ENCODE peak calls at places on chromosome 12, in five cellular contexts. One of them, this sample, is unnamed.

GRCh38 chr12:52020539-52021336 is 14.0 kb downstream of the TAMALIN start:
- DNase-seq in lower lobe of right lung: no peak
- DNase-seq in MM.1S: peak; percentile 27
- DNase-seq in stimulated activated CD8-positive, alpha-beta memory T cell treated with anti-CD3 and anti-CD28 coated beads, Interleukin-4, amount 100 ng/mL, for 1 hour: no peak
- DNase-seq in amniotic stem cell: no peak
- DNase-seq in this sample: no peak

GRCh38 chr12:76249501-76249900 is 98.7 kb downstream of the BBS10 start:
- DNase-seq in lower lobe of right lung: no peak
- DNase-seq in MM.1S: no peak
- DNase-seq in amniotic stem cell: no peak
- DNase-seq in stimulated activated CD8-positive, alpha-beta memory T cell treated with anti-CD3 and anti-CD28 coated beads, Interleukin-4, amount 100 ng/mL, for 1 hour: no peak
- DNase-seq in this sample: no peak

GRCh38 chr12:3071107-3071506 is 6.1 kb upstream of the TSPAN9 start:
- DNase-seq in lower lobe of right lung: no peak
- DNase-seq in MM.1S: no peak
- DNase-seq in amniotic stem cell: no peak
- DNase-seq in stimulated activated CD8-positive, alpha-beta memory T cell treated with anti-CD3 and anti-CD28 coated beads, Interleukin-4, amount 100 ng/mL, for 1 hour: no peak
- DNase-seq in this sample: no peak

GRCh38 chr12:95218164-95218851 is 701 bp downstream of the VEZT start:
- DNase-seq in MM.1S: peak; percentile 57
- DNase-seq in stimulated activated CD8-positive, alpha-beta memory T cell treated with anti-CD3 and anti-CD28 coated beads, Interleukin-4, amount 100 ng/mL, for 1 hour: peak; percentile 8
- DNase-seq in amniotic stem cell: peak; percentile 42
- DNase-seq in lower lobe of right lung: no peak
- DNase-seq in this sample: no peak

GRCh38 chr12:119804011-119804641 is 73.0 kb downstream of the CIT start:
- DNase-seq in MM.1S: no peak
- DNase-seq in lower lobe of right lung: peak; percentile 55
- DNase-seq in stimulated activated CD8-positive, alpha-beta memory T cell treated with anti-CD3 and anti-CD28 coated beads, Interleukin-4, amount 100 ng/mL, for 1 hour: no peak
- DNase-seq in amniotic stem cell: peak; percentile 26
- DNase-seq in this sample: no peak

GRCh38 chr12:52274521-52274920 is at the start of gene KRT86:
- DNase-seq in amniotic stem cell: no peak
- DNase-seq in lower lobe of right lung: no peak
- DNase-seq in stimulated activated CD8-positive, alpha-beta memory T cell treated with anti-CD3 and anti-CD28 coated beads, Interleukin-4, amount 100 ng/mL, for 1 hour: no peak
- DNase-seq in MM.1S: no peak
- DNase-seq in this sample: no peak

GRCh38 chr12:53481957-53482586 is 17.2 kb downstream of the MAP3K12 start:
- DNase-seq in MM.1S: peak; percentile 48
- DNase-seq in lower lobe of right lung: no peak
- DNase-seq in amniotic stem cell: no peak
- DNase-seq in stimulated activated CD8-positive, alpha-beta memory T cell treated with anti-CD3 and anti-CD28 coated beads, Interleukin-4, amount 100 ng/mL, for 1 hour: no peak
- DNase-seq in this sample: peak; percentile 54

GRCh38 chr12:79407671-79408622 is 282.8 kb downstream of the PAWR start:
- DNase-seq in stimulated activated CD8-positive, alpha-beta memory T cell treated with anti-CD3 and anti-CD28 coated beads, Interleukin-4, amount 100 ng/mL, for 1 hour: no peak
- DNase-seq in MM.1S: peak; percentile 60
- DNase-seq in amniotic stem cell: peak; percentile 77
- DNase-seq in lower lobe of right lung: no peak
- DNase-seq in this sample: no peak

GRCh38 chr12:102548543-102548942 is 68.2 kb upstream of the IGF1 start:
- DNase-seq in MM.1S: no peak
- DNase-seq in amniotic stem cell: no peak
- DNase-seq in stimulated activated CD8-positive, alpha-beta memory T cell treated with anti-CD3 and anti-CD28 coated beads, Interleukin-4, amount 100 ng/mL, for 1 hour: no peak
- DNase-seq in lower lobe of right lung: no peak
- DNase-seq in this sample: no peak

GRCh38 chr12:107521826-107522355 is 163.7 kb upstream of the PWP1 start:
- DNase-seq in lower lobe of right lung: no peak
- DNase-seq in amniotic stem cell: no peak
- DNase-seq in stimulated activated CD8-positive, alpha-beta memory T cell treated with anti-CD3 and anti-CD28 coated beads, Interleukin-4, amount 100 ng/mL, for 1 hour: no peak
- DNase-seq in MM.1S: no peak
- DNase-seq in this sample: no peak

GRCh38 chr12:33427071-33427470 is 12.5 kb downstream of the SYT10 start:
- DNase-seq in stimulated activated CD8-positive, alpha-beta memory T cell treated with anti-CD3 and anti-CD28 coated beads, Interleukin-4, amount 100 ng/mL, for 1 hour: no peak
- DNase-seq in lower lobe of right lung: no peak
- DNase-seq in MM.1S: peak; percentile 59
- DNase-seq in amniotic stem cell: no peak
- DNase-seq in this sample: no peak

GRCh38 chr12:54689034-54689372 is 40.8 kb upstream of the DCD start:
- DNase-seq in MM.1S: no peak
- DNase-seq in stimulated activated CD8-positive, alpha-beta memory T cell treated with anti-CD3 and anti-CD28 coated beads, Interleukin-4, amount 100 ng/mL, for 1 hour: no peak
- DNase-seq in amniotic stem cell: no peak
- DNase-seq in lower lobe of right lung: no peak
- DNase-seq in this sample: no peak

GRCh38 chr12:127270193-127270592 is 996.8 kb upstream of the TMEM132C start:
- DNase-seq in MM.1S: no peak
- DNase-seq in stimulated activated CD8-positive, alpha-beta memory T cell treated with anti-CD3 and anti-CD28 coated beads, Interleukin-4, amount 100 ng/mL, for 1 hour: no peak
- DNase-seq in amniotic stem cell: no peak
- DNase-seq in lower lobe of right lung: no peak
- DNase-seq in this sample: no peak

GRCh38 chr12:11701398-11701797 is 51.9 kb downstream of the ETV6 start:
- DNase-seq in MM.1S: no peak
- DNase-seq in stimulated activated CD8-positive, alpha-beta memory T cell treated with anti-CD3 and anti-CD28 coated beads, Interleukin-4, amount 100 ng/mL, for 1 hour: no peak
- DNase-seq in amniotic stem cell: no peak
- DNase-seq in lower lobe of right lung: no peak
- DNase-seq in this sample: no peak

GRCh38 chr12:109767456-109767855 is 53.8 kb downstream of the FAM222A start:
- DNase-seq in lower lobe of right lung: no peak
- DNase-seq in amniotic stem cell: no peak
- DNase-seq in MM.1S: no peak
- DNase-seq in stimulated activated CD8-positive, alpha-beta memory T cell treated with anti-CD3 and anti-CD28 coated beads, Interleukin-4, amount 100 ng/mL, for 1 hour: no peak
- DNase-seq in this sample: peak; percentile 3

GRCh38 chr12:122887817-122888212 is 8.1 kb downstream of the VPS37B start:
- DNase-seq in stimulated activated CD8-positive, alpha-beta memory T cell treated with anti-CD3 and anti-CD28 coated beads, Interleukin-4, amount 100 ng/mL, for 1 hour: no peak
- DNase-seq in MM.1S: no peak
- DNase-seq in lower lobe of right lung: no peak
- DNase-seq in amniotic stem cell: no peak
- DNase-seq in this sample: no peak

GRCh38 chr12:95037906-95038305 is 34.4 kb upstream of the NDUFA12 start:
- DNase-seq in stimulated activated CD8-positive, alpha-beta memory T cell treated with anti-CD3 and anti-CD28 coated beads, Interleukin-4, amount 100 ng/mL, for 1 hour: no peak
- DNase-seq in lower lobe of right lung: no peak
- DNase-seq in MM.1S: no peak
- DNase-seq in amniotic stem cell: no peak
- DNase-seq in this sample: no peak

GRCh38 chr12:121755591-121755990 is 37.9 kb downstream of the RHOF start:
- DNase-seq in stimulated activated CD8-positive, alpha-beta memory T cell treated with anti-CD3 and anti-CD28 coated beads, Interleukin-4, amount 100 ng/mL, for 1 hour: no peak
- DNase-seq in lower lobe of right lung: no peak
- DNase-seq in amniotic stem cell: no peak
- DNase-seq in MM.1S: no peak
- DNase-seq in this sample: no peak

GRCh38 chr12:124538194-124539082 is 29.0 kb downstream of the NCOR2 start:
- DNase-seq in amniotic stem cell: no peak
- DNase-seq in MM.1S: no peak
- DNase-seq in lower lobe of right lung: no peak
- DNase-seq in stimulated activated CD8-positive, alpha-beta memory T cell treated with anti-CD3 and anti-CD28 coated beads, Interleukin-4, amount 100 ng/mL, for 1 hour: no peak
- DNase-seq in this sample: no peak

GRCh38 chr12:6312529-6313325 is 2.2 kb downstream of the PLEKHG6 start:
- DNase-seq in amniotic stem cell: no peak
- DNase-seq in stimulated activated CD8-positive, alpha-beta memory T cell treated with anti-CD3 and anti-CD28 coated beads, Interleukin-4, amount 100 ng/mL, for 1 hour: no peak
- DNase-seq in MM.1S: peak; percentile 29
- DNase-seq in lower lobe of right lung: peak; percentile 79
- DNase-seq in this sample: no peak

GRCh38 chr12:68007023-68007422 is 17.8 kb downstream of the IFNG-AS1 start:
- DNase-seq in lower lobe of right lung: no peak
- DNase-seq in stimulated activated CD8-positive, alpha-beta memory T cell treated with anti-CD3 and anti-CD28 coated beads, Interleukin-4, amount 100 ng/mL, for 1 hour: no peak
- DNase-seq in MM.1S: no peak
- DNase-seq in amniotic stem cell: no peak
- DNase-seq in this sample: no peak

GRCh38 chr12:52007158-52007921 is 594 bp downstream of the TAMALIN start:
- DNase-seq in stimulated activated CD8-positive, alpha-beta memory T cell treated with anti-CD3 and anti-CD28 coated beads, Interleukin-4, amount 100 ng/mL, for 1 hour: peak; percentile 24
- DNase-seq in amniotic stem cell: no peak
- DNase-seq in MM.1S: no peak
- DNase-seq in lower lobe of right lung: peak; percentile 70
- DNase-seq in this sample: no peak

GRCh38 chr12:13005649-13006048 is 5.6 kb upstream of the HEBP1 start:
- DNase-seq in MM.1S: no peak
- DNase-seq in amniotic stem cell: no peak
- DNase-seq in stimulated activated CD8-positive, alpha-beta memory T cell treated with anti-CD3 and anti-CD28 coated beads, Interleukin-4, amount 100 ng/mL, for 1 hour: no peak
- DNase-seq in lower lobe of right lung: no peak
- DNase-seq in this sample: no peak

GRCh38 chr12:24012528-24012927 is 63.1 kb upstream of the SOX5 start:
- DNase-seq in lower lobe of right lung: no peak
- DNase-seq in amniotic stem cell: no peak
- DNase-seq in MM.1S: no peak
- DNase-seq in stimulated activated CD8-positive, alpha-beta memory T cell treated with anti-CD3 and anti-CD28 coated beads, Interleukin-4, amount 100 ng/mL, for 1 hour: no peak
- DNase-seq in this sample: no peak

GRCh38 chr12:82596484-82596883 is 90.2 kb upstream of the TMTC2 start:
- DNase-seq in MM.1S: no peak
- DNase-seq in amniotic stem cell: no peak
- DNase-seq in lower lobe of right lung: no peak
- DNase-seq in stimulated activated CD8-positive, alpha-beta memory T cell treated with anti-CD3 and anti-CD28 coated beads, Interleukin-4, amount 100 ng/mL, for 1 hour: no peak
- DNase-seq in this sample: no peak

GRCh38 chr12:25051583-25052190 is 102.8 kb upstream of the BCAT1 start:
- DNase-seq in stimulated activated CD8-positive, alpha-beta memory T cell treated with anti-CD3 and anti-CD28 coated beads, Interleukin-4, amount 100 ng/mL, for 1 hour: peak; percentile 8
- DNase-seq in amniotic stem cell: no peak
- DNase-seq in MM.1S: peak; percentile 63
- DNase-seq in lower lobe of right lung: peak; percentile 47
- DNase-seq in this sample: no peak

GRCh38 chr12:21813125-21813524 is 38.6 kb upstream of the KCNJ8 start:
- DNase-seq in amniotic stem cell: no peak
- DNase-seq in MM.1S: no peak
- DNase-seq in lower lobe of right lung: no peak
- DNase-seq in stimulated activated CD8-positive, alpha-beta memory T cell treated with anti-CD3 and anti-CD28 coated beads, Interleukin-4, amount 100 ng/mL, for 1 hour: no peak
- DNase-seq in this sample: no peak

GRCh38 chr12:116432321-116432750 is 126.8 kb upstream of the MAP1LC3B2 start:
- DNase-seq in stimulated activated CD8-positive, alpha-beta memory T cell treated with anti-CD3 and anti-CD28 coated beads, Interleukin-4, amount 100 ng/mL, for 1 hour: no peak
- DNase-seq in amniotic stem cell: no peak
- DNase-seq in MM.1S: no peak
- DNase-seq in lower lobe of right lung: no peak
- DNase-seq in this sample: no peak

GRCh38 chr12:122519418-122519817 is 7.3 kb downstream of the RSRC2 start:
- DNase-seq in stimulated activated CD8-positive, alpha-beta memory T cell treated with anti-CD3 and anti-CD28 coated beads, Interleukin-4, amount 100 ng/mL, for 1 hour: no peak
- DNase-seq in lower lobe of right lung: no peak
- DNase-seq in amniotic stem cell: no peak
- DNase-seq in MM.1S: no peak
- DNase-seq in this sample: no peak

GRCh38 chr12:129776977-129777667 is 126.7 kb downstream of the TMEM132D start:
- DNase-seq in lower lobe of right lung: no peak
- DNase-seq in MM.1S: no peak
- DNase-seq in amniotic stem cell: no peak
- DNase-seq in stimulated activated CD8-positive, alpha-beta memory T cell treated with anti-CD3 and anti-CD28 coated beads, Interleukin-4, amount 100 ng/mL, for 1 hour: no peak
- DNase-seq in this sample: no peak

GRCh38 chr12:29429999-29430698 is 49.2 kb upstream of the ERGIC2 start:
- DNase-seq in stimulated activated CD8-positive, alpha-beta memory T cell treated with anti-CD3 and anti-CD28 coated beads, Interleukin-4, amount 100 ng/mL, for 1 hour: no peak
- DNase-seq in MM.1S: no peak
- DNase-seq in lower lobe of right lung: peak; percentile 39
- DNase-seq in amniotic stem cell: no peak
- DNase-seq in this sample: no peak

GRCh38 chr12:124433147-124433874 is 134.1 kb downstream of the NCOR2 start:
- DNase-seq in lower lobe of right lung: no peak
- DNase-seq in MM.1S: no peak
- DNase-seq in amniotic stem cell: no peak
- DNase-seq in stimulated activated CD8-positive, alpha-beta memory T cell treated with anti-CD3 and anti-CD28 coated beads, Interleukin-4, amount 100 ng/mL, for 1 hour: no peak
- DNase-seq in this sample: no peak

GRCh38 chr12:76674669-76675315 is 89.1 kb upstream of the ZDHHC17 start:
- DNase-seq in lower lobe of right lung: no peak
- DNase-seq in MM.1S: no peak
- DNase-seq in amniotic stem cell: no peak
- DNase-seq in stimulated activated CD8-positive, alpha-beta memory T cell treated with anti-CD3 and anti-CD28 coated beads, Interleukin-4, amount 100 ng/mL, for 1 hour: no peak
- DNase-seq in this sample: no peak

GRCh38 chr12:96474206-96474605 is 15.2 kb upstream of the CFAP54 start:
- DNase-seq in stimulated activated CD8-positive, alpha-beta memory T cell treated with anti-CD3 and anti-CD28 coated beads, Interleukin-4, amount 100 ng/mL, for 1 hour: no peak
- DNase-seq in lower lobe of right lung: no peak
- DNase-seq in amniotic stem cell: no peak
- DNase-seq in MM.1S: no peak
- DNase-seq in this sample: no peak

GRCh38 chr12:112870267-112870980 is 36.3 kb upstream of the OAS1 start:
- DNase-seq in MM.1S: no peak
- DNase-seq in amniotic stem cell: no peak
- DNase-seq in stimulated activated CD8-positive, alpha-beta memory T cell treated with anti-CD3 and anti-CD28 coated beads, Interleukin-4, amount 100 ng/mL, for 1 hour: no peak
- DNase-seq in lower lobe of right lung: no peak
- DNase-seq in this sample: no peak

GRCh38 chr12:69553626-69554248 is 31.5 kb upstream of the CCT2 start:
- DNase-seq in lower lobe of right lung: no peak
- DNase-seq in stimulated activated CD8-positive, alpha-beta memory T cell treated with anti-CD3 and anti-CD28 coated beads, Interleukin-4, amount 100 ng/mL, for 1 hour: no peak
- DNase-seq in MM.1S: no peak
- DNase-seq in amniotic stem cell: no peak
- DNase-seq in this sample: no peak

GRCh38 chr12:28378749-28379148 is 188.5 kb downstream of the CCDC91 start:
- DNase-seq in stimulated activated CD8-positive, alpha-beta memory T cell treated with anti-CD3 and anti-CD28 coated beads, Interleukin-4, amount 100 ng/mL, for 1 hour: no peak
- DNase-seq in amniotic stem cell: no peak
- DNase-seq in MM.1S: peak; percentile 71
- DNase-seq in lower lobe of right lung: no peak
- DNase-seq in this sample: no peak